ENCODE peak calls at places on chromosomes 4 and X, in five cellular contexts. T is MCF 10A, C is smooth muscle cell of the brain vasculature, O is mucosa of gallbladder, J is dermis blood vessel endothelial cell. B is an unnamed sample.

GRCh38 chr4:153622778-153623240 is 61.3 kb upstream of the TLR2 start:
- DNase-seq in C (no peak), J (peak), O (no peak), T (no peak), B (no peak)

GRCh38 chr4:2796261-2797187 is 3.6 kb downstream of the SH3BP2 start:
- DNase-seq in J (peak), T (peak), O (peak), C (peak), B (peak)

GRCh38 chrX:66046612-66047235 is 6.8 kb upstream of the VSIG4 start:
- DNase-seq in O (no peak), C (no peak), T (no peak), J (no peak), B (no peak)

GRCh38 chrX:120617996-120618630 is 11.7 kb downstream of the C1GALT1C1 start:
- DNase-seq in J (no peak), T (no peak), O (no peak), C (no peak), B (no peak)

GRCh38 chr4:54498661-54499111 is 159.1 kb upstream of the KIT start:
- DNase-seq in J (no peak), T (peak), C (peak), O (no peak), B (peak)

GRCh38 chr4:3823496-3824341 is 57.5 kb downstream of the ADRA2C start:
- DNase-seq in J (no peak), T (no peak), O (no peak), C (no peak), B (no peak)

GRCh38 chr4:98682719-98683118 is 24.3 kb upstream of the TSPAN5 start:
- DNase-seq in J (peak), T (no peak), C (no peak), O (no peak), B (no peak)

GRCh38 chr4:155433636-155434360 is 57.0 kb upstream of the MAP9 start:
- DNase-seq in T (peak), C (no peak), J (no peak), O (no peak), B (no peak)

GRCh38 chrX:115898382-115899001 is 272.1 kb upstream of the AGTR2 start:
- DNase-seq in C (no peak), T (peak), O (peak), J (no peak), B (no peak)

GRCh38 chrX:101550825-101551767 is 749 bp downstream of the ARMCX1 start:
- DNase-seq in O (no peak), C (no peak), J (peak), T (no peak), B (no peak)

GRCh38 chrX:115709039-115709438 is 148.1 kb downstream of the PLS3 start:
- DNase-seq in T (no peak), O (no peak), J (no peak), C (no peak), B (no peak)

GRCh38 chrX:38166478-38167083 is 54.1 kb downstream of the SRPX start:
- DNase-seq in C (no peak), O (no peak), T (peak), J (peak), B (no peak)

GRCh38 chrX:130055899-130056298 is 54.4 kb downstream of the ELF4 start:
- DNase-seq in O (no peak), J (no peak), C (no peak), T (no peak), B (no peak)

GRCh38 chrX:29419774-29420553 is 795.4 kb upstream of the MAGEB2 start:
- DNase-seq in T (no peak), O (no peak), J (peak), C (no peak), B (peak)

GRCh38 chr4:174154455-174154854 is 129.0 kb downstream of the FBXO8 start:
- DNase-seq in O (peak), C (peak), T (peak), J (peak), B (peak)

GRCh38 chrX:3295731-3296130 is 50.7 kb downstream of the MXRA5 start:
- DNase-seq in O (no peak), J (peak), T (peak), C (no peak), B (no peak)

GRCh38 chr4:23906839-23907238 is 17.0 kb upstream of the PPARGC1A start:
- DNase-seq in T (no peak), O (no peak), J (no peak), C (no peak), B (no peak)

GRCh38 chr4:155047755-155048154 is 160.7 kb upstream of the NPY2R start:
- DNase-seq in O (no peak), C (no peak), T (peak), J (peak), B (no peak)

GRCh38 chr4:179927473-179927872 is 2315.7 kb upstream of the TENM3 start:
- DNase-seq in T (no peak), C (no peak), J (no peak), O (no peak), B (no peak)

GRCh38 chr4:176435891-176436499 is 116.2 kb downstream of the SPCS3 start:
- DNase-seq in C (peak), O (no peak), J (no peak), T (no peak), B (no peak)

GRCh38 chrX:43121637-43122036 is 343.7 kb upstream of the PPP1R2C start:
- DNase-seq in J (no peak), T (peak), C (no peak), O (no peak), B (no peak)

GRCh38 chr4:165720411-165721082 is 152.5 kb upstream of the TLL1 start:
- DNase-seq in C (no peak), J (no peak), O (no peak), T (no peak), B (no peak)

GRCh38 chr4:37719021-37719420 is 32.8 kb upstream of the RELL1 start:
- DNase-seq in O (no peak), T (no peak), J (no peak), C (no peak), B (peak)

GRCh38 chrX:13506574-13506973 is 62.8 kb upstream of the EGFL6 start:
- DNase-seq in T (peak), C (peak), O (peak), J (peak), B (no peak)

GRCh38 chr4:48943387-48943786 is 36.8 kb upstream of the OCIAD2 start:
- DNase-seq in J (no peak), T (peak), C (no peak), O (no peak), B (no peak)

GRCh38 chr4:76091052-76091451 is 16.5 kb downstream of the ART3 start:
- DNase-seq in O (no peak), C (no peak), J (no peak), T (peak), B (no peak)

GRCh38 chr4:1318488-1319213 is 28.4 kb upstream of the UVSSA start:
- DNase-seq in C (no peak), O (no peak), J (peak), T (no peak), B (no peak)

GRCh38 chrX:154300815-154301214 is 5.2 kb downstream of the TKTL1 start:
- DNase-seq in C (no peak), T (no peak), O (no peak), J (no peak), B (no peak)

GRCh38 chr4:174217273-174218126 is 66.0 kb downstream of the FBXO8 start:
- DNase-seq in O (no peak), C (no peak), T (no peak), J (no peak), B (no peak)

GRCh38 chr4:101806914-101807313 is 16.4 kb downstream of the BANK1 start:
- DNase-seq in J (no peak), O (no peak), C (peak), T (peak), B (no peak)

GRCh38 chr4:115851918-115852766 is 738.7 kb upstream of the NDST4 start:
- DNase-seq in J (no peak), T (peak), O (peak), C (peak), B (peak)

GRCh38 chr4:129978315-129978714 is 882.4 kb downstream of the C4orf33 start:
- DNase-seq in T (no peak), C (no peak), J (no peak), O (no peak), B (no peak)

GRCh38 chr4:101254776-101255175 is 92.5 kb downstream of the PPP3CA start:
- DNase-seq in O (no peak), T (no peak), J (peak), C (no peak), B (no peak)

GRCh38 chr4:177660223-177660622 is 218.0 kb upstream of the AGA start:
- DNase-seq in C (no peak), T (no peak), J (no peak), O (no peak), B (no peak)